ENCODE peak calls at places on chromosome 10, in seven cellular contexts. One of them, this sample, is unnamed. For H3K4me1, the result is how much of the 10 kb centered on the place peaks cover.

GRCh38 chr10:118669020-118669766 is 73.7 kb upstream of the PRLHR start:
- DNase-seq in OCI-LY7: no peak
- DNase-seq in hepatocyte: no peak
- DNase-seq in thoracic aorta: no peak
- DNase-seq in lung: no peak
- DNase-seq in prostate gland: no peak
- DNase-seq in ovary: no peak
- DNase-seq in this sample: no peak

GRCh38 chr10:116765549-116766162 is 23.3 kb upstream of the HSPA12A start:
- DNase-seq in ovary: no peak
- DNase-seq in hepatocyte: no peak
- DNase-seq in lung: no peak
- DNase-seq in OCI-LY7: no peak
- DNase-seq in thoracic aorta: no peak
- DNase-seq in prostate gland: no peak
- DNase-seq in this sample: no peak

GRCh38 chr10:88538038-88538437 is 45.1 kb downstream of the RNLS start:
- DNase-seq in lung: no peak
- DNase-seq in prostate gland: no peak
- DNase-seq in thoracic aorta: no peak
- DNase-seq in OCI-LY7: no peak
- DNase-seq in ovary: no peak
- DNase-seq in hepatocyte: no peak
- DNase-seq in this sample: no peak

GRCh38 chr10:48506147-48506917 is 98.5 kb downstream of the ARHGAP22 start:
- DNase-seq in hepatocyte: peak
- DNase-seq in prostate gland: no peak
- DNase-seq in thoracic aorta: no peak
- DNase-seq in lung: no peak
- DNase-seq in ovary: no peak
- DNase-seq in OCI-LY7: peak
- DNase-seq in this sample: no peak

GRCh38 chr10:94123253-94123995 is 129.7 kb downstream of the PLCE1 start:
- DNase-seq in prostate gland: no peak
- DNase-seq in hepatocyte: peak
- DNase-seq in OCI-LY7: no peak
- DNase-seq in lung: no peak
- DNase-seq in thoracic aorta: no peak
- DNase-seq in ovary: no peak
- DNase-seq in this sample: no peak

GRCh38 chr10:132870426-132870825 is 71.9 kb downstream of the CFAP46 start:
- DNase-seq in OCI-LY7: no peak
- DNase-seq in ovary: peak
- DNase-seq in hepatocyte: no peak
- DNase-seq in prostate gland: no peak
- DNase-seq in thoracic aorta: no peak
- DNase-seq in lung: no peak
- DNase-seq in this sample: no peak

GRCh38 chr10:43211030-43211429 is 55.8 kb downstream of the RASGEF1A start:
- DNase-seq in ovary: no peak
- DNase-seq in prostate gland: no peak
- DNase-seq in lung: no peak
- DNase-seq in OCI-LY7: no peak
- DNase-seq in thoracic aorta: no peak
- DNase-seq in hepatocyte: peak
- DNase-seq in this sample: peak

GRCh38 chr10:58948303-58948702 is 228.1 kb upstream of the PHYHIPL start:
- DNase-seq in thoracic aorta: no peak
- DNase-seq in hepatocyte: no peak
- DNase-seq in ovary: no peak
- DNase-seq in prostate gland: no peak
- DNase-seq in lung: no peak
- DNase-seq in OCI-LY7: no peak
- DNase-seq in this sample: no peak

GRCh38 chr10:97901381-97901780 is 51.7 kb downstream of the GOLGA7B start:
- DNase-seq in ovary: no peak
- DNase-seq in thoracic aorta: no peak
- DNase-seq in OCI-LY7: no peak
- DNase-seq in hepatocyte: no peak
- DNase-seq in lung: no peak
- DNase-seq in prostate gland: no peak
- DNase-seq in this sample: no peak

GRCh38 chr10:103676058-103676785 is 179.2 kb downstream of the SH3PXD2A start:
- DNase-seq in thoracic aorta: no peak
- DNase-seq in ovary: peak
- DNase-seq in prostate gland: peak
- DNase-seq in lung: no peak
- DNase-seq in OCI-LY7: no peak
- DNase-seq in hepatocyte: peak
- DNase-seq in this sample: no peak

GRCh38 chr10:103678104-103678526 is 177.3 kb downstream of the SH3PXD2A start:
- DNase-seq in prostate gland: peak
- DNase-seq in lung: peak
- DNase-seq in OCI-LY7: peak
- DNase-seq in hepatocyte: peak
- DNase-seq in ovary: peak
- DNase-seq in thoracic aorta: no peak
- DNase-seq in this sample: peak

GRCh38 chr10:79435271-79436065 is 10.0 kb downstream of the ZCCHC24 start:
- DNase-seq in thoracic aorta: no peak
- DNase-seq in OCI-LY7: no peak
- DNase-seq in prostate gland: no peak
- DNase-seq in hepatocyte: no peak
- DNase-seq in ovary: peak
- DNase-seq in lung: no peak
- DNase-seq in this sample: peak

GRCh38 chr10:70537398-70538194 is 59.0 kb downstream of the PALD1 start:
- DNase-seq in prostate gland: no peak
- DNase-seq in ovary: no peak
- DNase-seq in OCI-LY7: peak
- DNase-seq in hepatocyte: peak
- DNase-seq in thoracic aorta: no peak
- DNase-seq in lung: no peak
- DNase-seq in this sample: no peak

GRCh38 chr10:96473866-96474265 is 39.9 kb downstream of the TLL2 start:
- DNase-seq in lung: no peak
- DNase-seq in OCI-LY7: no peak
- DNase-seq in thoracic aorta: no peak
- DNase-seq in ovary: no peak
- DNase-seq in hepatocyte: no peak
- DNase-seq in prostate gland: no peak
- DNase-seq in this sample: no peak

GRCh38 chr10:70728328-70728727 is 56.0 kb downstream of the ADAMTS14 start:
- DNase-seq in ovary: no peak
- DNase-seq in lung: no peak
- DNase-seq in prostate gland: no peak
- DNase-seq in thoracic aorta: no peak
- DNase-seq in OCI-LY7: no peak
- DNase-seq in hepatocyte: no peak
- DNase-seq in this sample: no peak

GRCh38 chr10:80659284-80659683 is 121.6 kb downstream of the SH2D4B start:
- DNase-seq in ovary: no peak
- DNase-seq in lung: no peak
- DNase-seq in prostate gland: no peak
- DNase-seq in thoracic aorta: no peak
- DNase-seq in OCI-LY7: no peak
- DNase-seq in hepatocyte: no peak
- DNase-seq in this sample: no peak

GRCh38 chr10:122352817-122353525 is 21.5 kb upstream of the PLEKHA1 start:
- DNase-seq in prostate gland: no peak
- DNase-seq in lung: no peak
- DNase-seq in ovary: no peak
- DNase-seq in hepatocyte: no peak
- DNase-seq in OCI-LY7: no peak
- DNase-seq in thoracic aorta: no peak
- DNase-seq in this sample: no peak

GRCh38 chr10:88731296-88731695 is 25.2 kb downstream of the LIPK start:
- DNase-seq in thoracic aorta: no peak
- DNase-seq in ovary: no peak
- DNase-seq in prostate gland: no peak
- DNase-seq in lung: no peak
- DNase-seq in OCI-LY7: no peak
- DNase-seq in hepatocyte: peak
- DNase-seq in this sample: no peak

GRCh38 chr10:126092806-126093205 is 196.4 kb downstream of the FANK1 start:
- DNase-seq in hepatocyte: no peak
- DNase-seq in prostate gland: no peak
- DNase-seq in OCI-LY7: no peak
- DNase-seq in lung: no peak
- DNase-seq in ovary: no peak
- DNase-seq in thoracic aorta: no peak
- DNase-seq in this sample: no peak

GRCh38 chr10:43336641-43337318 is 34.7 kb upstream of the FXYD4 start:
- DNase-seq in thoracic aorta: no peak
- DNase-seq in ovary: no peak
- DNase-seq in lung: no peak
- DNase-seq in OCI-LY7: no peak
- DNase-seq in prostate gland: no peak
- DNase-seq in hepatocyte: peak
- DNase-seq in this sample: no peak

GRCh38 chr10:13706604-13707003 is 119.8 kb downstream of the PRPF18 start:
- DNase-seq in thoracic aorta: no peak
- DNase-seq in lung: no peak
- DNase-seq in prostate gland: peak
- DNase-seq in OCI-LY7: no peak
- DNase-seq in hepatocyte: no peak
- DNase-seq in ovary: no peak
- DNase-seq in this sample: no peak

GRCh38 chr10:128150045-128150493 is 23.8 kb upstream of the MKI67 start:
- DNase-seq in OCI-LY7: peak
- DNase-seq in thoracic aorta: no peak
- DNase-seq in hepatocyte: peak
- DNase-seq in lung: peak
- DNase-seq in ovary: no peak
- DNase-seq in prostate gland: peak
- DNase-seq in this sample: peak

GRCh38 chr10:13404305-13404759 is 56.2 kb upstream of the SEPHS1 start:
- DNase-seq in lung: no peak
- DNase-seq in ovary: no peak
- DNase-seq in prostate gland: no peak
- DNase-seq in OCI-LY7: no peak
- DNase-seq in thoracic aorta: no peak
- DNase-seq in hepatocyte: peak
- DNase-seq in this sample: no peak

GRCh38 chr10:131655101-131655849 is 245.5 kb upstream of the PPP2R2D start:
- DNase-seq in lung: no peak
- DNase-seq in ovary: no peak
- DNase-seq in prostate gland: no peak
- DNase-seq in hepatocyte: peak
- DNase-seq in thoracic aorta: no peak
- DNase-seq in OCI-LY7: no peak
- DNase-seq in this sample: no peak

GRCh38 chr10:1126461-1126860 is 70.3 kb downstream of the WDR37 start:
- DNase-seq in lung: no peak
- DNase-seq in thoracic aorta: no peak
- DNase-seq in ovary: no peak
- DNase-seq in OCI-LY7: no peak
- DNase-seq in prostate gland: no peak
- DNase-seq in hepatocyte: no peak
- DNase-seq in this sample: no peak
- H3K4me1 ChIP-seq in lung: under half
- H3K4me1 ChIP-seq in thoracic aorta: under half
- H3K4me1 ChIP-seq in ovary: under half
- H3K4me1 ChIP-seq in OCI-LY7: under half
- H3K4me1 ChIP-seq in prostate gland: under half
- H3K4me1 ChIP-seq in hepatocyte: under half
- H3K4me1 ChIP-seq in this sample: under half

GRCh38 chr10:47309403-47310089 is 9.5 kb downstream of the GDF10 start:
- DNase-seq in prostate gland: no peak
- DNase-seq in thoracic aorta: no peak
- DNase-seq in lung: no peak
- DNase-seq in ovary: no peak
- DNase-seq in hepatocyte: no peak
- DNase-seq in OCI-LY7: no peak
- DNase-seq in this sample: no peak
- TF ChIP-seq CTCF in prostate gland: no peak
- TF ChIP-seq CTCF in thoracic aorta: peak
- TF ChIP-seq CTCF in lung: no peak
- TF ChIP-seq CTCF in ovary: no peak
- TF ChIP-seq CTCF in hepatocyte: peak
- TF ChIP-seq CTCF in OCI-LY7: peak
- TF ChIP-seq CTCF in this sample: peak

DNA sequence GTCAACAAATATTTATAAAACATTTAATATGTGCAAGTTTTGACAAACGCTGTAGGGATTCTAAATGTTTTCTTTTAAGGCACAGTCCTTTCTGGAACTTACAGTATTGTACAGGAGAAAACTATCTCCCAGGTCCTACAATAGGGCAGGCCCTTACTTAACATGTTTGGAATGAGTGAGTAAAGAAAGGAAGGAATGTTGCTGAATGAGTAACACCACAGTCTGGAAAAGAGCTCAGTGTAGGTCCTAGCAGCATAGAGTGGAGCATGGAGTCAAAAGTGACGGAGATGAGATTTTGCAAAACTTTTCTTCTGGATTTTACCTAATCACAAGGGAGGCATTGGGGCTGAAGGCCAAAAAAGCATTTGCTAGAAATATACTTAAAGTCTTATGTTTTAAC is 20.4 kb upstream of the ADD3 start:
- DNase-seq in thoracic aorta: no peak
- DNase-seq in hepatocyte: peak
- DNase-seq in OCI-LY7: no peak
- DNase-seq in lung: no peak
- DNase-seq in ovary: no peak
- DNase-seq in prostate gland: no peak
- DNase-seq in this sample: no peak
- H3K27ac ChIP-seq in thoracic aorta: peak
- H3K27ac ChIP-seq in hepatocyte: peak
- H3K27ac ChIP-seq in OCI-LY7: no peak
- H3K27ac ChIP-seq in lung: no peak
- H3K27ac ChIP-seq in ovary: no peak
- H3K27ac ChIP-seq in prostate gland: no peak
- H3K27ac ChIP-seq in this sample: no peak

GRCh38 chr10:26475448-26475847 is 37.3 kb downstream of the APBB1IP start:
- DNase-seq in ovary: no peak
- DNase-seq in prostate gland: no peak
- DNase-seq in lung: no peak
- DNase-seq in OCI-LY7: no peak
- DNase-seq in thoracic aorta: no peak
- DNase-seq in hepatocyte: no peak
- DNase-seq in this sample: no peak
- H3K4me1 ChIP-seq in ovary: under half
- H3K4me1 ChIP-seq in prostate gland: under half
- H3K4me1 ChIP-seq in lung: under half
- H3K4me1 ChIP-seq in OCI-LY7: half or more
- H3K4me1 ChIP-seq in thoracic aorta: under half
- H3K4me1 ChIP-seq in hepatocyte: under half
- H3K4me1 ChIP-seq in this sample: under half

This sample was measured in left ventricle myocardium inferior.